ENCODE peak calls at places on chromosome 13, in six cellular contexts. J, A, T, M, Q and D are unnamed samples.

GRCh38 chr13:51887441-51887840 is 25.7 kb downstream of the CCDC70 start:
- DNase-seq in A (no peak), M (no peak), J (no peak), Q (no peak), T (no peak), D (no peak)

GRCh38 chr13:100044936-100045335 is 44.0 kb upstream of the PCCA start:
- DNase-seq in J (no peak), A (no peak), M (no peak), T (no peak), Q (no peak), D (no peak)

GRCh38 chr13:99886706-99887105 is 84.9 kb downstream of the ZIC5 start:
- DNase-seq in T (no peak), J (no peak), Q (no peak), A (no peak), M (no peak), D (no peak)

GRCh38 chr13:30689752-30690151 is 45.6 kb upstream of the ALOX5AP start:
- DNase-seq in J (no peak), A (no peak), T (no peak), Q (no peak), M (no peak), D (no peak)

GRCh38 chr13:40786568-40786996 is 2.8 kb upstream of the SLC25A15 start:
- DNase-seq in T (no peak), J (no peak), Q (peak), A (no peak), M (no peak), D (no peak)

GRCh38 chr13:79637086-79637763 is 156.3 kb downstream of the NDFIP2 start:
- DNase-seq in Q (no peak), T (no peak), M (no peak), J (no peak), A (no peak), D (no peak)

GRCh38 chr13:108036411-108036810 is 178.9 kb downstream of the LIG4 start:
- DNase-seq in M (no peak), J (no peak), Q (no peak), A (no peak), T (no peak), D (no peak)

GRCh38 chr13:34017231-34017630 is 199.3 kb downstream of the RFC3 start:
- DNase-seq in J (no peak), T (no peak), A (no peak), M (no peak), Q (no peak), D (no peak)

GRCh38 chr13:22883262-22883840 is 297.4 kb upstream of the SGCG start:
- DNase-seq in M (no peak), A (no peak), Q (no peak), J (no peak), T (no peak), D (no peak)

GRCh38 chr13:93903909-93904308 is 575.6 kb downstream of the DCT start:
- DNase-seq in J (no peak), Q (no peak), M (no peak), A (no peak), T (no peak), D (no peak)

GRCh38 chr13:30982911-30983310 is 50.5 kb downstream of the TEX26 start:
- DNase-seq in J (no peak), M (no peak), Q (no peak), A (no peak), T (no peak), D (no peak)

GRCh38 chr13:111344471-111345191 is 24.2 kb downstream of the TEX29 start:
- DNase-seq in A (no peak), Q (no peak), M (no peak), T (no peak), J (no peak), D (no peak)

GRCh38 chr13:21517576-21517975 is 58.5 kb upstream of the ZDHHC20 start:
- DNase-seq in T (no peak), J (no peak), A (no peak), M (no peak), Q (no peak), D (no peak)

GRCh38 chr13:39407138-39407537 is 195.9 kb downstream of the LHFPL6 start:
- DNase-seq in Q (no peak), A (no peak), T (no peak), M (no peak), J (no peak), D (no peak)

GRCh38 chr13:63050287-63050686 is 1634.6 kb upstream of the PCDH20 start:
- DNase-seq in M (no peak), Q (no peak), J (no peak), T (no peak), A (no peak), D (no peak)

GRCh38 chr13:45928843-45929242 is 77.3 kb upstream of the SIAH3 start:
- DNase-seq in Q (no peak), T (no peak), J (no peak), A (no peak), M (no peak), D (no peak)

GRCh38 chr13:111912453-111912866 is 154.5 kb upstream of the SOX1 start:
- DNase-seq in J (no peak), T (no peak), M (no peak), Q (no peak), A (no peak), D (no peak)

GRCh38 chr13:67736646-67737420 is 506.7 kb upstream of the PCDH9 start:
- DNase-seq in Q (no peak), J (no peak), M (no peak), A (no peak), T (no peak), D (no peak)

GRCh38 chr13:52903320-52903719 is 54.9 kb upstream of the PCDH8 start:
- DNase-seq in Q (no peak), A (no peak), T (no peak), M (no peak), J (no peak), D (no peak)

GRCh38 chr13:114019367-114019766 is 45.5 kb upstream of the C13orf46 start:
- DNase-seq in M (peak), T (peak), A (no peak), Q (no peak), J (no peak), D (no peak)

GRCh38 chr13:25881946-25882574 is 169.8 kb downstream of the SHISA2 start:
- DNase-seq in J (no peak), A (no peak), T (no peak), Q (no peak), M (no peak), D (no peak)

GRCh38 chr13:70960841-70961443 is 852.7 kb upstream of the KLHL1 start:
- DNase-seq in J (no peak), Q (no peak), A (no peak), T (no peak), M (no peak), D (no peak)

GRCh38 chr13:50512602-50513527 is 330.6 kb downstream of the DLEU7 start:
- DNase-seq in A (no peak), T (no peak), M (peak), J (peak), Q (peak), D (peak)

GRCh38 chr13:71935166-71935840 is 68.3 kb upstream of the DACH1 start:
- DNase-seq in M (no peak), Q (no peak), T (no peak), A (no peak), J (no peak), D (no peak)

GRCh38 chr13:93289047-93289446 is 62.4 kb downstream of the GPC6 start:
- DNase-seq in Q (no peak), M (no peak), T (no peak), J (no peak), A (no peak), D (no peak)

GRCh38 chr13:80452279-80452678 is 111.4 kb upstream of the SPRY2 start:
- DNase-seq in J (no peak), T (no peak), Q (no peak), M (no peak), A (no peak), D (no peak)

GRCh38 chr13:110651726-110652230 is 36.4 kb downstream of the NAXD start:
- DNase-seq in Q (no peak), A (no peak), J (no peak), M (no peak), T (no peak), D (no peak)

GRCh38 chr13:114259974-114260373 is 21.4 kb upstream of the UPF3A start:
- DNase-seq in T (no peak), J (no peak), A (no peak), M (no peak), Q (no peak), D (no peak)

GRCh38 chr13:111373486-111373885 is 53.0 kb downstream of the TEX29 start:
- DNase-seq in Q (no peak), J (no peak), M (no peak), A (no peak), T (no peak), D (no peak)

GRCh38 chr13:110361365-110361911 is 54.4 kb downstream of the COL4A2 start:
- DNase-seq in M (no peak), T (no peak), Q (no peak), J (no peak), A (no peak), D (no peak)

GRCh38 chr13:64206430-64207225 is 2791.0 kb upstream of the PCDH20 start:
- DNase-seq in T (no peak), Q (no peak), M (no peak), A (no peak), J (no peak), D (no peak)

GRCh38 chr13:50543767-50544166 is 299.7 kb downstream of the DLEU7 start:
- DNase-seq in M (no peak), A (no peak), J (no peak), Q (no peak), T (no peak), D (no peak)

GRCh38 chr13:63010072-63010658 is 1594.5 kb upstream of the PCDH20 start:
- DNase-seq in A (no peak), M (no peak), Q (no peak), J (no peak), T (no peak), D (no peak)